ENCODE peak calls at places on chromosomes 13 and 19, in four cellular contexts. D is ELF-1, P is hepatic stellate cell, L is T-helper 2 cell. X is an unnamed sample.

GRCh38 chr13:23549724-23550123 is 20.5 kb upstream of the TNFRSF19 start:
- DNase-seq in P (no peak), L (no peak), D (no peak), X (no peak)

GRCh38 chr19:18029617-18030338 is 21.8 kb downstream of the ARRDC2 start:
- DNase-seq in D (no peak), L (no peak), P (no peak), X (no peak)

GRCh38 chr13:62629618-62630017 is 1214.0 kb upstream of the PCDH20 start:
- DNase-seq in P (no peak), D (no peak), L (no peak), X (no peak)

GRCh38 chr19:23901360-23901759 is 13.3 kb upstream of the ZNF726 start:
- DNase-seq in L (no peak), D (no peak), P (no peak), X (no peak)

GRCh38 chr19:4388171-4389063 is 11.9 kb downstream of the SH3GL1 start:
- DNase-seq in D (peak), L (no peak), P (no peak), X (no peak)

GRCh38 chr19:29896790-29897189 is 45.2 kb upstream of the URI1 start:
- DNase-seq in L (no peak), P (no peak), D (no peak), X (no peak)

GRCh38 chr13:103839460-103839859 is 773.2 kb upstream of the SLC10A2 start:
- DNase-seq in D (no peak), L (no peak), P (no peak), X (no peak)

GRCh38 chr19:48926909-48927308 is 6.6 kb upstream of the DHDH start:
- DNase-seq in D (no peak), L (no peak), P (peak), X (no peak)

X was measured in GM10248.